ENCODE peak calls at places on chromosomes 12 and 14, in four cellular contexts. O is naive thymus-derived CD4-positive, alpha-beta T cell; N is CD4-positive, CD25-positive, alpha-beta regulatory T cell; T is Peyer's patch. I is an unnamed sample.

GRCh38 chr12:57756406-57757341 is 1.8 kb downstream of the MARCHF9 start:
- DNase-seq in O (peak; percentile 54), N (peak; percentile 76), T (peak; percentile 69), I (no peak)

GRCh38 chr12:6039894-6040601 is 84.4 kb downstream of the VWF start:
- DNase-seq in O (peak; percentile 31), N (peak; percentile 69), T (no peak), I (peak; percentile 54)

GRCh38 chr14:33959692-33960151 is 8.8 kb upstream of the EGLN3 start:
- DNase-seq in O (no peak), N (no peak), T (no peak), I (no peak)

GRCh38 chr12:108635201-108635996 is 1.7 kb upstream of the SELPLG start:
- DNase-seq in O (peak; percentile 61), N (peak; percentile 87), T (no peak), I (no peak)

GRCh38 chr12:80107221-80107620 is 7.9 kb downstream of the OTOGL start:
- DNase-seq in O (no peak), N (no peak), T (no peak), I (no peak)

GRCh38 chr12:18343708-18344107 is 82.4 kb downstream of the PIK3C2G start:
- DNase-seq in O (no peak), N (no peak), T (no peak), I (no peak)

GRCh38 chr12:57454566-57455373 is at the start of gene INHBE:
- DNase-seq in O (no peak), N (no peak), T (no peak), I (no peak)

GRCh38 chr12:1791104-1791927 is 29.0 kb upstream of the LRTM2 start:
- DNase-seq in O (peak; percentile 49), N (peak; percentile 85), T (peak; percentile 54), I (peak; percentile 65)

GRCh38 chr12:90940872-90941499 is 14.0 kb downstream of the CCER1 start:
- DNase-seq in O (no peak), N (peak; percentile 34), T (no peak), I (no peak)

DNA sequence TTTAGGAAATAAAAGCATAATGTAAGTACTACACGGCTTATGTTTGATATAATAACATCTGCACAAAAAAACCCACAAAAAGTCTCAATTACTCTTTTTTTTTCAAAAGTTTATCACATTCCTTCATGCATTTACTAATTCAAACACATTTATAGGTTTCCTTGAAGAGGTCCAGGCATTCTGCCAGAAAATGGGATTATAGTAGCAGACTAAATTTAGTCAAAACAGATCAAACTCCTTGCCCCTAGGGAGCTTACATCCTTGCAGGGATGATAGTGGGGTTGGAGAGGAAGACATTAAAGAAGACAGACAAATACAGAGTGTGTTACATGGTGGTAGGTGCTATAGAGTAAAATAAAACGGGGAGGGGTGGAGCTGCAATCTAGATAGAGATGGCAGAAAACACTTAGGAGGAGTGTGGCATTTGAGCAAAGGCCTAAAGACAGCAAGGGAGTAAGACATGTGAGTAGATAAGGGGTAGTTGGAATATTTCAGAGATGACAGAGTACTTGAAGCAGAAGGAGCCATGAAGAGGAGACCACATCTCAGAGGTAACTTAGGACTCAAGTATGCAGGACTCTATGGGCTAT is 266.9 kb downstream of the PPFIA2 start:
- DNase-seq in O (no peak), N (no peak), T (no peak), I (no peak)
- H3K27ac ChIP-seq in O (no peak overlapping the region), N (no peak overlapping the region), T (no peak overlapping the region), I (no peak overlapping the region)

GRCh38 chr14:72169521-72169920 is 237.3 kb downstream of the RGS6 start:
- DNase-seq in O (no peak), N (peak; percentile 2), T (no peak), I (no peak)

GRCh38 chr14:72165151-72165715 is 233.0 kb downstream of the RGS6 start:
- DNase-seq in O (no peak), N (no peak), T (no peak), I (no peak)

GRCh38 chr14:72164420-72165150 is 232.4 kb downstream of the RGS6 start:
- DNase-seq in O (no peak), N (no peak), T (no peak), I (no peak)
- H3K27ac ChIP-seq in O (no peak overlapping the region), N (no peak overlapping the region), T (no peak overlapping the region), I (no peak overlapping the region)

GRCh38 chr14:61527325-61528100 is 167.8 kb upstream of the HIF1A start:
- DNase-seq in O (no peak), N (no peak), T (no peak), I (no peak)
- H3K27ac ChIP-seq in O (no peak overlapping the region), N (peak overlapping the region; percentile 24), T (no peak overlapping the region), I (peak overlapping the region; percentile 91)

GRCh38 chr12:117145597-117146154 is 44.6 kb downstream of the FBXO21 start:
- DNase-seq in O (no peak), N (no peak), T (no peak), I (no peak)
- H3K27ac ChIP-seq in O (no peak overlapping the region), N (no peak overlapping the region), T (no peak overlapping the region), I (no peak overlapping the region)

GRCh38 chr14:24851406-24851805 is 198.5 kb downstream of the STXBP6 start:
- DNase-seq in O (no peak), N (no peak), T (no peak), I (no peak)
- H3K27ac ChIP-seq in O (no peak overlapping the region), N (no peak overlapping the region), T (no peak overlapping the region), I (no peak overlapping the region)

GRCh38 chr12:96063046-96063445 is 27.7 kb upstream of the LTA4H start:
- DNase-seq in O (no peak), N (peak; percentile 69), T (no peak), I (no peak)
- H3K27ac ChIP-seq in O (no peak overlapping the region), N (no peak overlapping the region), T (no peak overlapping the region), I (no peak overlapping the region)

DNA sequence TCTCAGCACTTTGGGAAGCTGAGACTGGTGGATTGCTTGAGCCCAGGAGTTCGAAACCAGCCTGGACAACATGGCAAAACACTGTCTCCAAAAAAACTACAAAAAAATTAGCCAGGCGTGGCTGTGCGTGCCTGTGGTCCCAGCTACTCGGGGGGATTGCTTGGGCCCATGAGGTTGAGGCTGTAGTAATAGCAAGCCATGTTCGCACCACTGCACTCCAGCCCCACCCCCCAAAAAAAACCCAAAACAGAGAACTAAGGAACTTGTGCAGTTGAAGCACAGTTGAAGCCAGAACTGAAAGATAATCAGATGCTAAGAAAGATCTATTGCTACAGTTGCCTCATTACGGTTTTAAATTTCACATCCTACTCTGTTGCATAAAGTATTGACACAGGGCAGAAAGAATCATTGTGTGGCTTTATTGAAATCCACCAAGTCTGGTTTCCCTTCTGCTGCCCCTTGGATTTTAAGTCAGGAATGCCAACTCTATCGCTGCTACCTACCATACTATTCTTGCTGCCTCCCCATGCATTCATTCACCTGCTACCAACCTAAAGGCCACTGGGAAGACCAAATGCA is 3.8 kb downstream of the CS start:
- DNase-seq in O (no peak), N (no peak), T (no peak), I (no peak)
- H3K27ac ChIP-seq in O (no peak overlapping the region), N (no peak overlapping the region), T (no peak overlapping the region), I (no peak overlapping the region)

GRCh38 chr12:14430394-14430986 is 65.0 kb downstream of the ATF7IP start:
- DNase-seq in O (no peak), N (no peak), T (no peak), I (no peak)
- H3K27ac ChIP-seq in O (no peak overlapping the region), N (no peak overlapping the region), T (no peak overlapping the region), I (no peak overlapping the region)

DNA sequence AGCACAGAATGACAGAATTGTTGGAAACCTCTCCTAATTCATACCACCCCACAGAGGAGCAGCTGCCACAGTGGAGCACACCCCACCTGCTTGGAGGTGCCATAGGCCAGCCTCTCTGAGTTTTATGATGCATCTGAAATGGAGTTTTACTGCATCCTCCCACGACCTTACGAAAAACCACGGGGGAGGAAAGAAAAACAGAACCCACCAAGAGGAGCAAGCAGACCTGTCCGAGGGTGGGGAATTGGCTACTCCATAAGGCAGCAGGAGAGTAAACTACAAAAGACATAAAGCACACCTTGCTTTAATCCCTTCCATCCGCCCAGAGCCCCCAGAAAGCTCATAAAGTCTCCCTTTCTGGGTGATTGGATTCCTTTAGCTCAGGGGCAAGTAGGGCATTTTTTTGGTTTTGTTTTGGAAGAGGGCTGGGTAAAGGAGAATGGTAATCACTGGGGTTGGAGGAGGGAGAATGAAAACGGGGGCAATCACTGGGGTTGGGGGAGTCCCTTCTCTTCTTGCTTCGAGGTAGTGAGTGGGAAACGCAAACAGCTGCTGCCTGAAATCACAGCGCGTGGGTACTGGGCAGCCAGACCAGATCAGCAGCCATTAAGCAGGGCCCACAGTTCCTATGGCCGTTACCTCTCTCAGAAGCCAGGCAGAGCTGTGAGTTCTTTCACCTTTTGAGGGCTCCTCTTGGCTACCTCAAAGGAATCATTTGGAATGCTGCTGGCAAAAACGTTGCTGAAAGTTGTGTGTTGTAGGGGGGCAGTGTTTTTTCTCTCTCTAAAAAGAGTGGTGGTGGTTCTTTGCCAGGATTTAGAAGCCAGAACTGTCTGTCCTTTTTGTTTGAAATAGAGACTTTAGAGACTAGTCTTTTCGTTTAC is 433.6 kb downstream of the ZFP36L1 start:
- DNase-seq in O (no peak), N (no peak), T (no peak), I (no peak)
- H3K27ac ChIP-seq in O (no peak overlapping the region), N (no peak overlapping the region), T (peak overlapping the region; percentile 61), I (no peak overlapping the region)

I was measured in lung.